ENCODE peak calls at places on chromosomes 1 and 21, in five cellular contexts. J, D, E, A and K are unnamed samples.

GRCh38 chr1:33784876-33785275 is 79.0 kb upstream of the HMGB4 start:
- DNase-seq in J (no peak), D (no peak), E (no peak), A (no peak), K (no peak)

GRCh38 chr1:231663211-231663792 is 36.7 kb downstream of the DISC1 start:
- DNase-seq in J (no peak), D (no peak), E (no peak), A (peak), K (no peak)

GRCh38 chr1:178940022-178940765 is 69.3 kb upstream of the ANGPTL1 start:
- DNase-seq in J (no peak), D (no peak), E (no peak), A (peak), K (no peak)

GRCh38 chr1:167763525-167764220 is 41.9 kb downstream of the MPZL1 start:
- DNase-seq in J (no peak), D (no peak), E (no peak), A (no peak), K (no peak)

GRCh38 chr1:39995973-39996393 is 41.0 kb downstream of the MFSD2A start:
- DNase-seq in J (no peak), D (no peak), E (no peak), A (no peak), K (peak)

GRCh38 chr1:176843352-176844297 is 320.9 kb downstream of the ASTN1 start:
- DNase-seq in J (peak), D (peak), E (peak), A (peak), K (peak)

GRCh38 chr1:159000627-159001026 is 9.1 kb upstream of the IFI16 start:
- DNase-seq in J (peak), D (peak), E (peak), A (peak), K (no peak)

GRCh38 chr1:244049142-244049968 is 1.7 kb upstream of the ZBTB18 start:
- DNase-seq in J (peak), D (no peak), E (peak), A (peak), K (peak)

GRCh38 chr1:6634278-6635052 is 9.8 kb downstream of the THAP3 start:
- DNase-seq in J (peak), D (no peak), E (peak), A (peak), K (peak)

GRCh38 chr1:2544093-2544874 is 11.9 kb upstream of the TNFRSF14 start:
- DNase-seq in J (no peak), D (no peak), E (no peak), A (peak), K (no peak)

GRCh38 chr1:208161005-208161404 is 83.2 kb downstream of the PLXNA2 start:
- DNase-seq in J (no peak), D (no peak), E (no peak), A (no peak), K (no peak)

GRCh38 chr1:19179597-19180271 is 30.3 kb downstream of the UBR4 start:
- DNase-seq in J (peak), D (peak), E (peak), A (peak), K (peak)

GRCh38 chr1:169796411-169796810 is 1.7 kb upstream of the METTL18 start:
- DNase-seq in J (no peak), D (no peak), E (no peak), A (no peak), K (no peak)

GRCh38 chr21:29163381-29164115 is 33.1 kb downstream of the MAP3K7CL start:
- DNase-seq in J (no peak), D (no peak), E (no peak), A (peak), K (no peak)

GRCh38 chr1:32335619-32335950 is 448 bp downstream of the MARCKSL1 start:
- DNase-seq in J (no peak), D (no peak), E (no peak), A (no peak), K (no peak)

GRCh38 chr1:165566091-165566490 is 22.3 kb downstream of the LRRC52 start:
- DNase-seq in J (no peak), D (no peak), E (no peak), A (no peak), K (no peak)

GRCh38 chr1:5950201-5950895 is 41.9 kb downstream of the NPHP4 start:
- DNase-seq in J (no peak), D (no peak), E (no peak), A (no peak), K (no peak)

GRCh38 chr1:240169188-240169587 is 77.5 kb downstream of the FMN2 start:
- DNase-seq in J (peak), D (no peak), E (no peak), A (peak), K (peak)

GRCh38 chr1:205923663-205924435 is 19.4 kb downstream of the SLC26A9 start:
- DNase-seq in J (no peak), D (no peak), E (no peak), A (no peak), K (no peak)

GRCh38 chr21:16069713-16070112 is 339.9 kb downstream of the USP25 start:
- DNase-seq in J (no peak), D (no peak), E (no peak), A (peak), K (no peak)

GRCh38 chr1:182615468-182616129 is 11.4 kb upstream of the RGS16 start:
- DNase-seq in J (no peak), D (no peak), E (no peak), A (peak), K (peak)

GRCh38 chr1:96538001-96538649 is 183.5 kb upstream of the PTBP2 start:
- DNase-seq in J (no peak), D (no peak), E (peak), A (peak), K (no peak)

GRCh38 chr1:148315081-148315811 is 163.2 kb upstream of the NBPF11 start:
- DNase-seq in J (peak), D (no peak), E (no peak), A (peak), K (no peak)

GRCh38 chr1:7646981-7647901 is 123.9 kb upstream of the VAMP3 start:
- DNase-seq in J (peak), D (peak), E (peak), A (peak), K (peak)

GRCh38 chr1:207007352-207008033 is 25.1 kb downstream of the C1orf116 start:
- DNase-seq in J (peak), D (peak), E (no peak), A (peak), K (no peak)

GRCh38 chr1:76425104-76425842 is 350.7 kb downstream of the ST6GALNAC3 start:
- DNase-seq in J (no peak), D (no peak), E (no peak), A (no peak), K (peak)

GRCh38 chr1:206798384-206798996 is 26.2 kb upstream of the IL10 start:
- DNase-seq in J (no peak), D (no peak), E (no peak), A (no peak), K (no peak)

GRCh38 chr1:108901106-108901505 is 24.3 kb downstream of the GPSM2 start:
- DNase-seq in J (peak), D (no peak), E (no peak), A (no peak), K (no peak)

GRCh38 chr21:42073140-42074099 is 2.3 kb downstream of the UMODL1 start:
- DNase-seq in J (peak), D (no peak), E (no peak), A (no peak), K (peak)

DNA sequence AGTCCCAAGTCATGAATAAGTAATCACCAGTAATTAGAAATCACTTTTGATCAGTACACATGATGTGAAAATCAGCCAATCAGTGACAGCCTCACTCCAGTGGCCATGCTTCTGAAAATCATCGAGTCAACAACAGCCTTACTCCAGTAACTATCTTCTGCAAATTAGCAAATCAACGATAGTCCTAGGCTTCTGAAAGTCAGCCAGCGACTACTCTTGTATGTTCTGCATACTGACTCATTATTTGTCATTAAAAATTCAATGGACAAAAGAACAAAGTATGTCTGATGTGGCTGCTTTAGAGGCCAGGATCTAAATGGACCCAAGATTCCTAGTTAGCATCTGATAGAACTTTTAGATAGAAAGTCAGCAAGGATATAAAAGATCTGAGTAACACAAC is 102.5 kb downstream of the GPR52 start:
- DNase-seq in J (peak), D (no peak), E (no peak), A (peak), K (no peak)
- TF ChIP-seq EZH2phosphoT487 in J (no peak), D (no peak), E (no peak), A (no peak), K (no peak)

GRCh38 chr1:247539214-247539613 is 3.0 kb upstream of the OR2C3 start:
- DNase-seq in J (no peak), D (no peak), E (no peak), A (no peak), K (no peak)

GRCh38 chr1:247540536-247540935 is 4.3 kb upstream of the OR2C3 start:
- DNase-seq in J (no peak), D (no peak), E (no peak), A (no peak), K (no peak)

GRCh38 chr1:247535402-247535801 is 838 bp downstream of the OR2C3 start:
- DNase-seq in J (no peak), D (no peak), E (no peak), A (peak), K (no peak)

GRCh38 chr1:247536340-247536739 is at the start of gene OR2C3:
- DNase-seq in J (no peak), D (no peak), E (no peak), A (no peak), K (no peak)

GRCh38 chr1:247538561-247538960 is 2.3 kb upstream of the OR2C3 start:
- DNase-seq in J (no peak), D (no peak), E (no peak), A (no peak), K (no peak)
- TF ChIP-seq EZH2phosphoT487 in J (no peak), D (no peak), E (no peak), A (no peak), K (no peak)

GRCh38 chr1:211833174-211833820 is 2.7 kb upstream of the LPGAT1 start:
- DNase-seq in J (no peak), D (no peak), E (no peak), A (no peak), K (no peak)
- TF ChIP-seq EZH2phosphoT487 in J (no peak), D (no peak), E (no peak), A (no peak), K (no peak)

GRCh38 chr21:37562920-37563640 is 196.5 kb downstream of the DYRK1A start:
- DNase-seq in J (no peak), D (no peak), E (no peak), A (no peak), K (no peak)
- TF ChIP-seq EZH2phosphoT487 in J (no peak), D (no peak), E (no peak), A (no peak), K (no peak)

GRCh38 chr1:155078496-155079209 is at the start of gene EFNA3:
- DNase-seq in J (peak), D (no peak), E (peak), A (peak), K (peak)
- TF ChIP-seq EZH2phosphoT487 in J (no peak), D (no peak), E (no peak), A (no peak), K (no peak)

DNA sequence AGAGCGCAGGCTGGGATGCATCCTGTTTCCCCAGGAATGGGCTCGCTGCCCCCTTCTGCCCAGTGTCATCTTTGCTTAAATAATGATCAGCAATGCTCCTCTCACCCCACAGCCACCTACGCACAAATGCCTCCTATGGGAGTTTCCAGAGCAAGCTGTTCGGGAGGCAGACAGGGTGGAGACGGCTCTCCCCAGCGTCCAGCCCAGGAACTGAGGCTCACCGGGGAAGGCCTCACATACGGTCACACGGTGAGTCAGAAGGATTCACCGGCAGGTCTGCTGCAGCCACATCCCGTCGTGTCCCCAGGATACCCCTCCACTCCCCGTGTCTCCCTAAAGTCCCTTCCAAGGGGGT is 40.3 kb upstream of the RUNX3 start:
- DNase-seq in J (peak), D (no peak), E (peak), A (peak), K (no peak)
- TF ChIP-seq EZH2phosphoT487 in J (no peak), D (no peak), E (no peak), A (no peak), K (no peak)

GRCh38 chr21:38793926-38794713 is 11.6 kb upstream of the ETS2 start:
- DNase-seq in J (peak), D (no peak), E (peak), A (no peak), K (no peak)
- TF ChIP-seq EZH2phosphoT487 in J (no peak), D (no peak), E (no peak), A (no peak), K (no peak)

GRCh38 chr21:45769239-45769758 is 125.8 kb downstream of the PCBP3 start:
- DNase-seq in J (no peak), D (no peak), E (no peak), A (no peak), K (no peak)
- TF ChIP-seq EZH2phosphoT487 in J (no peak), D (no peak), E (no peak), A (no peak), K (no peak)